ENCODE peak calls at places on chromosomes 11 and 22, in four cellular contexts. One of them, this sample, is unnamed.

GRCh38 chr11:67408437-67409200 is 4.7 kb downstream of the TBC1D10C start:
- DNase-seq in WTC11: no peak
- DNase-seq in K562: no peak
- DNase-seq in HepG2: no peak
- DNase-seq in this sample: no peak

GRCh38 chr22:39471421-39472141 is 14.8 kb downstream of the MGAT3 start:
- DNase-seq in WTC11: no peak
- DNase-seq in HepG2: no peak
- DNase-seq in K562: peak; percentile 47
- DNase-seq in this sample: peak; percentile 83

GRCh38 chr11:57496109-57496820 is 19.2 kb downstream of the SLC43A1 start:
- DNase-seq in HepG2: no peak
- DNase-seq in WTC11: no peak
- DNase-seq in K562: no peak
- DNase-seq in this sample: no peak

GRCh38 chr11:74443071-74443864 is 24.1 kb downstream of the KCNE3 start:
- DNase-seq in WTC11: no peak
- DNase-seq in K562: no peak
- DNase-seq in HepG2: peak; percentile 56
- DNase-seq in this sample: no peak

GRCh38 chr22:43288378-43288777 is 54.8 kb downstream of the SCUBE1 start:
- DNase-seq in K562: no peak
- DNase-seq in WTC11: no peak
- DNase-seq in HepG2: no peak
- DNase-seq in this sample: no peak

GRCh38 chr11:64880240-64881001 is 2.0 kb upstream of the EHD1 start:
- DNase-seq in HepG2: no peak
- DNase-seq in K562: no peak
- DNase-seq in WTC11: no peak
- DNase-seq in this sample: no peak

GRCh38 chr11:94860333-94860732 is 92.2 kb downstream of the AMOTL1 start:
- DNase-seq in HepG2: no peak
- DNase-seq in WTC11: no peak
- DNase-seq in K562: no peak
- DNase-seq in this sample: no peak

GRCh38 chr11:32173435-32173834 is 82.6 kb downstream of the RCN1 start:
- DNase-seq in HepG2: peak; percentile 38
- DNase-seq in K562: peak; percentile 20
- DNase-seq in WTC11: peak; percentile 77
- DNase-seq in this sample: no peak

GRCh38 chr22:40855960-40856512 is 403 bp downstream of the ST13 start:
- DNase-seq in HepG2: no peak
- DNase-seq in WTC11: peak; percentile 61
- DNase-seq in K562: peak; percentile 16
- DNase-seq in this sample: no peak

GRCh38 chr22:43262990-43263644 is 76.2 kb upstream of the TTLL12 start:
- DNase-seq in HepG2: peak; percentile 85
- DNase-seq in WTC11: no peak
- DNase-seq in K562: peak; percentile 25
- DNase-seq in this sample: peak; percentile 12

GRCh38 chr11:29629281-29629680 is 387.5 kb downstream of the KCNA4 start:
- DNase-seq in K562: no peak
- DNase-seq in WTC11: no peak
- DNase-seq in HepG2: no peak
- DNase-seq in this sample: no peak

GRCh38 chr11:35804446-35805040 is 139.3 kb upstream of the LDLRAD3 start:
- DNase-seq in HepG2: no peak
- DNase-seq in K562: no peak
- DNase-seq in WTC11: no peak
- DNase-seq in this sample: no peak

GRCh38 chr22:36461665-36462474 is 19.6 kb downstream of the TXN2 start:
- DNase-seq in HepG2: peak; percentile 63
- DNase-seq in K562: no peak
- DNase-seq in WTC11: no peak
- DNase-seq in this sample: no peak

GRCh38 chr11:85076535-85077330 is 550.4 kb downstream of the DLG2 start:
- DNase-seq in K562: no peak
- DNase-seq in WTC11: no peak
- DNase-seq in HepG2: no peak
- DNase-seq in this sample: no peak

GRCh38 chr22:46574993-46575914 is 37.8 kb upstream of the CELSR1 start:
- DNase-seq in HepG2: peak; percentile 84
- DNase-seq in WTC11: peak; percentile 37
- DNase-seq in K562: no peak
- DNase-seq in this sample: no peak

GRCh38 chr11:22778642-22779041 is 51.0 kb downstream of the SVIP start:
- DNase-seq in HepG2: peak; percentile 4
- DNase-seq in K562: no peak
- DNase-seq in WTC11: no peak
- DNase-seq in this sample: no peak

GRCh38 chr11:88104408-88104807 is 70.8 kb downstream of the RAB38 start:
- DNase-seq in K562: no peak
- DNase-seq in HepG2: no peak
- DNase-seq in WTC11: no peak
- DNase-seq in this sample: no peak

DNA sequence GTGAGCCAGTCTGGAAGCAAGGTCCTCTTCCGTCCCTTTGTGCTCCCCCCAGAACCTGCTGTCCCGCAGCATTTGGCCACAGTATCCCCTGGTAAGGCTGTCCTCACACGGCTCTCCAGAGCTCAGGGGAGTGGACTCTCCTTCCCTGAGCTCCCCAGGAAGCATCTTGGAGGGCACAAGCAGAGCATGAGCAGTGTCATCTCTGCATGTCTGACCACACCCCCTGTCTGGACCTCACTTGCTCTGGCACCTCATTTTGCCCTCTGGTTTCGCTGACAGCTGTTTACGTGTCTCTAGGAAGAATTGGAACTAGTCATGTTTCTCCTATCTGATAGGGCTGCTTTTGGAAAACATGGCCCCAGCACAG is 15.5 kb downstream of the DCPS start:
- DNase-seq in HepG2: no peak
- DNase-seq in WTC11: no peak
- DNase-seq in K562: no peak
- DNase-seq in this sample: no peak
- TF ChIP-seq CREM in HepG2: no peak
- TF ChIP-seq CREM in WTC11: no peak
- TF ChIP-seq CREM in K562: no peak
- TF ChIP-seq CREM in this sample: no peak

DNA sequence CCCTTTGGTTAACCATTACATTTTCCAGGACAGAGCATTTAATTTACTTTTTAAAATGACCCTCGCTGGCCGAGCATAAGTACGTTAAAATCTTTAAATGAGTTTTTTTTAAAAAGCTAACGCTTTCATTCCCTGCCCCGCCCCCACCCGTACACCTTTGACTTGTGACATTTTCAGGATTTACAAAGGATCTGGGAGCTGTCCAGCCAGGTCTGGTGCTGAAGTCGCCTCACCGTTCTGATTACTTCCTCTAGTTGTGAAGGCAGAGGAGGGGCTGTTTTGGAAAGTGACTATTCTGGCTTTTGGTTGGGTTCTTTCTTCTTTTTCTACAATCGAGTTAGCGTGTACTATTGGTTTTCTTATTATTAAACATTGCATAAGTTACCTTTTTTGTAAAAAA is 2.9 kb downstream of the C11orf87 start:
- DNase-seq in WTC11: peak; percentile 89
- DNase-seq in HepG2: peak; percentile 4
- DNase-seq in K562: peak; percentile 17
- DNase-seq in this sample: no peak
- TF ChIP-seq CREM in WTC11: no peak
- TF ChIP-seq CREM in HepG2: no peak
- TF ChIP-seq CREM in K562: no peak
- TF ChIP-seq CREM in this sample: no peak

GRCh38 chr11:13209379-13209778 is 68.2 kb upstream of the BMAL1 start:
- DNase-seq in HepG2: no peak
- DNase-seq in K562: no peak
- DNase-seq in WTC11: no peak
- DNase-seq in this sample: no peak

GRCh38 chr11:13210424-13210823 is 67.2 kb upstream of the BMAL1 start:
- DNase-seq in HepG2: peak; percentile 57
- DNase-seq in K562: peak; percentile 16
- DNase-seq in WTC11: peak; percentile 62
- DNase-seq in this sample: no peak

GRCh38 chr11:13215157-13215556 is 62.4 kb upstream of the BMAL1 start:
- DNase-seq in K562: no peak
- DNase-seq in HepG2: no peak
- DNase-seq in WTC11: no peak
- DNase-seq in this sample: no peak

GRCh38 chr11:13216019-13217006 is 61.3 kb upstream of the BMAL1 start:
- DNase-seq in WTC11: peak; percentile 19
- DNase-seq in K562: no peak
- DNase-seq in HepG2: peak; percentile 37
- DNase-seq in this sample: no peak

DNA sequence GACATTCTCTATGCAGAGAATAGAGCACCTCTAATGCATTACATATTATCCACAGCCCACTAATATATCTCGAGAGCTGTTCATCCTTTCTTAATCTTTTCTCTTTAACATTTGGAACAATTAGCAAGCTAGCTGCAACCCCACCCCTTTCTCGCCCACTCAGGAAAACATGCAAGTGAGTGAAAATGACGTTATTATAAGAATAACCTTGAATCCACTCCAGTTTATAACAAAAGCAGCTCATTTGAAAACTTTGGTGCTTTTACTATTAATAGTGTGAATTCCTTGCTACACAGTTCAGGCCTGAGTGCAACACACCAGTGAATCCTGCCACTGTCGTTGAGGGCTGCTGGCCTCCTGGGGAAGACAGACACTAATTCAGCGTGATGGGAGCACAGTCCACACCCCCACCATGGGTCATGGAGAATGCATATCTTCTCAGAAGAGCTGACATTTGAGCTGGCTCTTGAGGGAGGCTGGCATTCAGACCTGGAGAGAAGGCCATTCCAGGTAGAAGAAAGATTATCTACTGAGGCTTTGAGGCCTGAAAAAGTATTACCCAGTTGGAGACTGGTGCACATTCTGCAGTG is 63.2 kb upstream of the BMAL1 start:
- DNase-seq in HepG2: no peak
- DNase-seq in K562: no peak
- DNase-seq in WTC11: no peak
- DNase-seq in this sample: no peak
- TF ChIP-seq CREM in HepG2: no peak
- TF ChIP-seq CREM in K562: no peak
- TF ChIP-seq CREM in WTC11: no peak
- TF ChIP-seq CREM in this sample: no peak

DNA sequence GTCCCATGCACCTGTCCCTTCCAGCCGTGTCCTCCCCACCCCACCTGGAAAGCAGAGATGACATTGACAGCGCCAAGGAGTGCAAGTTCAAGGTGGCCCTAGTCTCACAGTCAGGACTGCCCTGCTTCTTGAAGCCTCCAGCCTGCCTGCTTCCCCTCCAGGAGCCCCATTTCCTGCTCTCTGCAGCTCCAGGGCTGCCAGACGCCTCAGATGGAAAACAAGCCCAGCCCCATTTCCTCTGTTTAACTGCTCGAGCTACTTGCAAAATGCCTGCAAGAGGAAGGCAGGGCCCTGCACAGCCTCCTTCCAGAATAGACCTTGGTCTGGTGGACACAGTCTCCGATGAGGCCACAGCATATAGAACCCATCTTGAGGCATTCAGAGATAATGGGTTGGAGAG is 5.0 kb upstream of the DGKZ start:
- DNase-seq in WTC11: no peak
- DNase-seq in HepG2: no peak
- DNase-seq in K562: no peak
- DNase-seq in this sample: no peak
- TF ChIP-seq CREM in WTC11: no peak
- TF ChIP-seq CREM in HepG2: no peak
- TF ChIP-seq CREM in K562: no peak
- TF ChIP-seq CREM in this sample: no peak

GRCh38 chr11:44755553-44756505 is 29.1 kb downstream of the TSPAN18 start:
- DNase-seq in K562: no peak
- DNase-seq in WTC11: no peak
- DNase-seq in HepG2: no peak
- DNase-seq in this sample: no peak

GRCh38 chr11:44752727-44753126 is 26.0 kb downstream of the TSPAN18 start:
- DNase-seq in HepG2: no peak
- DNase-seq in WTC11: no peak
- DNase-seq in K562: no peak
- DNase-seq in this sample: no peak

GRCh38 chr11:44752262-44752661 is 25.5 kb downstream of the TSPAN18 start:
- DNase-seq in WTC11: no peak
- DNase-seq in HepG2: no peak
- DNase-seq in K562: no peak
- DNase-seq in this sample: no peak

GRCh38 chr11:44753965-44754645 is 27.3 kb downstream of the TSPAN18 start:
- DNase-seq in HepG2: no peak
- DNase-seq in K562: no peak
- DNase-seq in WTC11: no peak
- DNase-seq in this sample: no peak

DNA sequence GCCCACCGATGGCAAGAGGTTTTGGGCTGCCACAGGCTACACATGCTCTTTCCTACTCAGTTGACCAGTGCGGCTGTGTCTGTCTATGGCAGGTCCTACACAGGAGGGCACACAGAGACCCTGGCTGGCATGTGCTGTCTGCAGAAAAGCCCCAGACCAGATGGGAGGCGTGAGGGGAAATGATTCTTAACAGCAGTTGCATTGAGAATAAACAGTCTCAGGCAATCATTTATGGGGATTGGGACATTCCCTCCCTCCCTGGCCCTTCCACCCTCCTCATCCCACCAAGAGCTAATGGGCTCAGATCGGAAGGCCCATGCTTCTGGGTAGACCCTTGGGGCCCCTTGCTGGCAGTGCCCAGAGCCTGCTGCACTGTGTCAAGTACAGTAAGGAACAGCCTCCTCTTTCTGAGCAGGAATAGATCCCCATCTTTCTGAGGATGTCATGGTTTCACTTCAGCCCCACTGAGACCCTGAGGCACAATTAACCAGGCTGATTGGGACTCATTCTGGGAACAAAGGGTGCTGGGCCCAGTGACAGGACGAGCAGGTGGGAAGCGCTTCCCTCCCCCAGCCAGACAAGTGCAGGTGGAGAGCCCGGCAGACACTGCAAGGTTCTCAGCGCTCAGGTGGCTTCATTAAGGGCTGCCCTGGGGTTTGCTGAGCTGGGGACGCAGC is 28.3 kb downstream of the TSPAN18 start:
- DNase-seq in WTC11: no peak
- DNase-seq in K562: no peak
- DNase-seq in HepG2: no peak
- DNase-seq in this sample: no peak
- TF ChIP-seq CREM in WTC11: no peak
- TF ChIP-seq CREM in K562: no peak
- TF ChIP-seq CREM in HepG2: no peak
- TF ChIP-seq CREM in this sample: no peak